ENCODE peak calls at places on chromosomes 11 and 22, in five cellular contexts. A, P, R, L and Q are unnamed samples.

GRCh38 chr11:35600439-35600838 is 17.8 kb upstream of the FJX1 start:
- DNase-seq in L (no peak), P (no peak), R (no peak), A (no peak), Q (no peak)

GRCh38 chr22:27495325-27495724 is 306.2 kb downstream of the MN1 start:
- DNase-seq in P (no peak), R (no peak), A (no peak), L (no peak), Q (no peak)

GRCh38 chr22:43476341-43476740 is 64.5 kb downstream of the MPPED1 start:
- DNase-seq in L (no peak), P (peak; percentile 3), A (no peak), R (no peak), Q (no peak)

GRCh38 chr22:46750861-46751260 is 11.6 kb upstream of the TBC1D22A start:
- DNase-seq in R (no peak), L (no peak), P (peak; percentile 5), A (no peak), Q (peak; percentile 68)

GRCh38 chr11:113176561-113176960 is 137.8 kb upstream of the TTC12 start:
- DNase-seq in A (no peak), P (no peak), R (no peak), L (no peak), Q (no peak)

GRCh38 chr11:4459470-4459869 is 10.4 kb downstream of the OR52K2 start:
- DNase-seq in L (no peak), A (no peak), P (no peak), R (no peak), Q (no peak)

GRCh38 chr11:20355221-20356219 is 8.0 kb upstream of the HTATIP2 start:
- DNase-seq in L (peak; percentile 42), A (no peak), R (peak; percentile 25), P (peak; percentile 68), Q (no peak)

GRCh38 chr22:46416537-46417267 is 81.2 kb downstream of the TRMU start:
- DNase-seq in A (no peak), R (no peak), L (no peak), P (no peak), Q (no peak)

GRCh38 chr11:10658621-10659338 is 34.8 kb downstream of the IRAG1 start:
- DNase-seq in L (no peak), R (no peak), P (peak; percentile 31), A (no peak), Q (no peak)

GRCh38 chr22:42473484-42474193 is 41.4 kb upstream of the NFAM1 start:
- DNase-seq in L (no peak), A (peak; percentile 17), P (peak; percentile 78), R (peak; percentile 44), Q (no peak)

GRCh38 chr11:125402436-125402835 is 93.6 kb downstream of the FEZ1 start:
- DNase-seq in R (no peak), L (no peak), P (no peak), A (no peak), Q (no peak)

GRCh38 chr11:14617241-14618027 is 26.2 kb upstream of the PDE3B start:
- DNase-seq in A (no peak), P (no peak), R (no peak), L (no peak), Q (no peak)

GRCh38 chr11:78061088-78061920 is 2.4 kb upstream of the THRSP start:
- DNase-seq in L (no peak), R (no peak), A (peak; percentile 64), P (no peak), Q (no peak)

GRCh38 chr22:39356464-39356863 is 6.7 kb downstream of the SYNGR1 start:
- DNase-seq in R (no peak), P (no peak), L (no peak), A (no peak), Q (no peak)

GRCh38 chr11:45260047-45260446 is 26.1 kb downstream of the SYT13 start:
- DNase-seq in R (no peak), P (no peak), A (no peak), L (no peak), Q (no peak)

GRCh38 chr11:78796956-78797355 is 222.3 kb upstream of the NARS2 start:
- DNase-seq in L (no peak), A (no peak), R (peak; percentile 14), P (no peak), Q (no peak)

GRCh38 chr22:27833803-27834202 is 32.2 kb upstream of the MN1 start:
- DNase-seq in L (no peak), P (no peak), A (no peak), R (no peak), Q (no peak)

GRCh38 chr11:119741369-119742262 is 12.6 kb upstream of the NECTIN1 start:
- DNase-seq in R (no peak), L (peak; percentile 66), A (peak; percentile 49), P (peak; percentile 63), Q (peak; percentile 81)

GRCh38 chr11:47551086-47551485 is 1.8 kb downstream of the CELF1 start:
- DNase-seq in P (peak; percentile 58), R (no peak), L (no peak), A (no peak), Q (no peak)

GRCh38 chr11:128716231-128716630 is 22.4 kb downstream of the FLI1 start:
- DNase-seq in R (no peak), A (no peak), L (no peak), P (no peak), Q (no peak)